ENCODE peak calls at places on chromosomes 7 and 10, in ten cellular contexts. T, D, R, M, I, H, V, P, U and W are unnamed samples. For H3K9me3, the result is how much of the 10 kb centered on the place peaks cover.

GRCh38 chr7:44087914-44088838 is 5.8 kb upstream of the POLM start:
- DNase-seq in D (peak), V (peak), M (no peak), T (no peak), H (peak), P (no peak), I (peak), U (peak), R (peak), W (peak)

GRCh38 chr7:5636446-5636835 is 145.0 kb downstream of the RNF216 start:
- DNase-seq in H (no peak), T (no peak), P (no peak), R (no peak), D (peak), V (no peak), U (no peak), M (no peak), I (peak), W (no peak)

GRCh38 chr7:8260871-8261707 is 878 bp downstream of the ICA1 start:
- DNase-seq in U (peak), V (peak), H (peak), I (peak), P (no peak), R (peak), D (peak), T (peak), M (no peak), W (no peak)

GRCh38 chr7:139876622-139877283 is 47.7 kb downstream of the TBXAS1 start:
- DNase-seq in U (peak), M (no peak), T (no peak), D (no peak), H (no peak), V (no peak), R (no peak), I (peak), P (no peak), W (no peak)

GRCh38 chr10:28492093-28492492 is 40.8 kb upstream of the WAC start:
- DNase-seq in T (no peak), R (no peak), I (no peak), M (no peak), H (no peak), U (no peak), V (no peak), P (no peak), D (no peak), W (no peak)

GRCh38 chr7:120170849-120171248 is 102.1 kb upstream of the KCND2 start:
- DNase-seq in U (peak), P (no peak), V (no peak), R (no peak), H (no peak), M (no peak), T (no peak), I (peak), D (no peak), W (no peak)

GRCh38 chr10:50310560-50311174 is 59.4 kb upstream of the ASAH2 start:
- DNase-seq in V (no peak), T (no peak), M (no peak), U (no peak), P (peak), I (no peak), D (peak), R (no peak), H (no peak), W (no peak)

GRCh38 chr10:24553051-24553612 is 170.6 kb downstream of the ARHGAP21 start:
- DNase-seq in D (no peak), V (no peak), I (no peak), U (no peak), T (no peak), H (no peak), M (no peak), R (no peak), P (no peak), W (no peak)

GRCh38 chr7:50626971-50627370 is 61.8 kb upstream of the DDC start:
- DNase-seq in M (no peak), R (no peak), U (no peak), T (no peak), I (no peak), P (no peak), H (no peak), D (no peak), V (no peak), W (no peak)

GRCh38 chr7:157337316-157338149 is 729 bp downstream of the DNAJB6 start:
- DNase-seq in D (peak), T (peak), H (peak), M (peak), I (peak), R (peak), V (peak), U (peak), P (no peak), W (no peak)

GRCh38 chr7:7112868-7113267 is 69.5 kb upstream of the C1GALT1 start:
- DNase-seq in D (no peak), H (no peak), T (no peak), U (no peak), R (no peak), M (no peak), V (no peak), P (no peak), I (no peak), W (no peak)

GRCh38 chr7:26681819-26682418 is 182.5 kb downstream of the SKAP2 start:
- DNase-seq in R (no peak), D (peak), M (no peak), H (no peak), P (no peak), T (no peak), U (peak), V (no peak), I (peak), W (no peak)

GRCh38 chr10:7667262-7668141 is 736 bp upstream of the ITIH5 start:
- DNase-seq in D (no peak), P (no peak), U (no peak), T (no peak), V (peak), I (no peak), H (peak), R (peak), M (no peak), W (no peak)

GRCh38 chr7:73367006-73367405 is 39.0 kb downstream of the FKBP6 start:
- DNase-seq in H (no peak), R (no peak), I (no peak), M (no peak), V (no peak), D (no peak), T (no peak), U (no peak), P (no peak), W (no peak)

GRCh38 chr7:43480581-43480980 is 102.3 kb upstream of the STK17A start:
- DNase-seq in T (no peak), D (peak), I (no peak), R (no peak), P (no peak), M (no peak), V (no peak), H (no peak), U (no peak), W (no peak)

GRCh38 chr7:138755331-138755747 is 42.5 kb upstream of the TMEM213 start:
- DNase-seq in M (no peak), D (peak), P (no peak), I (no peak), T (no peak), H (no peak), R (no peak), V (no peak), U (no peak), W (no peak)

GRCh38 chr10:63409465-63410027 is 56.2 kb downstream of the JMJD1C start:
- DNase-seq in I (peak), D (peak), H (no peak), V (no peak), R (no peak), M (no peak), T (no peak), P (no peak), U (peak), W (no peak)

GRCh38 chr10:120477723-120478270 is 20.8 kb downstream of the PLPP4 start:
- DNase-seq in V (no peak), T (no peak), I (peak), D (no peak), P (no peak), H (no peak), U (no peak), M (no peak), R (no peak), W (no peak)

GRCh38 chr10:107733731-107734130 is 569.2 kb upstream of the SORCS1 start:
- DNase-seq in R (no peak), I (peak), T (no peak), D (no peak), P (no peak), V (no peak), M (no peak), U (no peak), H (no peak), W (no peak)

GRCh38 chr7:94295805-94296204 is 98.9 kb upstream of the COL1A2 start:
- DNase-seq in U (peak), D (peak), P (no peak), R (no peak), T (no peak), H (no peak), I (peak), V (no peak), M (no peak), W (no peak)

GRCh38 chr10:46326066-46326465 is 39.3 kb downstream of the ANTXRL start:
- DNase-seq in R (no peak), D (no peak), V (no peak), P (no peak), I (peak), H (no peak), T (no peak), M (no peak), U (no peak), W (no peak)

GRCh38 chr10:83617692-83618325 is 521.5 kb upstream of the GHITM start:
- DNase-seq in D (no peak), P (no peak), U (no peak), T (no peak), M (no peak), I (no peak), R (no peak), V (no peak), H (no peak), W (no peak)

GRCh38 chr7:57646219-57646900 is 196.4 kb downstream of the ZNF716 start:
- DNase-seq in H (no peak), V (no peak), I (no peak), R (no peak), U (no peak), M (no peak), D (no peak), P (no peak), T (no peak), W (no peak)
- H3K9me3 ChIP-seq in H (under half), V (under half), I (under half), R (under half), U (under half), M (under half), D (under half), P (under half), T (under half), W (under half)

DNA sequence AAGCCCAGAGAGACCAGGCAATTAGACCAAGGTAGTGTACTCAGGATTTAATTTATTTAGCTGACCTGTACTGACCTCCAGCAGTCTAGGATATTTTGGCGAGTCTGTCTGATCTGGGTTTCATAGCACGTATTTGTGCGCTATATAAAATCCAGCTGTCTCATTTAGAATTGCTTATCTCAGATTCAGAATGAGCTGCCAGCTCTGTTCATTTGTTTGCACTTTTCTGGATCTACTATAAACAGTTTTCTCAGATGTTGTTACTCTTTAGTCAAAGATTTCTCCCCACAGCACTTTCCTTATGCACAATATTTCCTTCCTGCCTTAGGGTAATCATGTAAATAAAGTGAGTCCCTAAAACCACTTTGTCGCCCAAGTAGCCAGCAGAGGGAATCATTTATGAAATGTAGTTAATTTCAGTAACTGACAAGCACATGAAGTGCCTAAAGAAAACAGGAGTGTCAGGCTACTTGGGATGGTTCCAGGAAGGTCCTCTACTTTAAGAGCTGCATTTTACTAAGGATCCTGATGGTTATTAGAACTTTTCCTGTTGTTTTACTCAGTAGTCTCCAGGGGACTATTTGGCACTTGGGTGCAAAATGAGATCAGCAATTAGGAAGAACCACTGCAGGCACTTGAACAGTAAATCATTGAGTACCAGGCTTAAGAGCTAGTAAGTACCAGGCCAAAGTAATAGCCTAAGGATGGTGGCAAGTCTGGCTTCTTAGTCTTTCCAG is 226.4 kb downstream of the TWIST1 start:
- DNase-seq in U (peak), I (no peak), R (no peak), M (no peak), H (no peak), D (peak), T (no peak), V (no peak), P (no peak), W (no peak)
- H3K9me3 ChIP-seq in U (under half), I (under half), R (under half), M (under half), H (under half), D (under half), T (under half), V (under half), P (under half), W (under half)

DNA sequence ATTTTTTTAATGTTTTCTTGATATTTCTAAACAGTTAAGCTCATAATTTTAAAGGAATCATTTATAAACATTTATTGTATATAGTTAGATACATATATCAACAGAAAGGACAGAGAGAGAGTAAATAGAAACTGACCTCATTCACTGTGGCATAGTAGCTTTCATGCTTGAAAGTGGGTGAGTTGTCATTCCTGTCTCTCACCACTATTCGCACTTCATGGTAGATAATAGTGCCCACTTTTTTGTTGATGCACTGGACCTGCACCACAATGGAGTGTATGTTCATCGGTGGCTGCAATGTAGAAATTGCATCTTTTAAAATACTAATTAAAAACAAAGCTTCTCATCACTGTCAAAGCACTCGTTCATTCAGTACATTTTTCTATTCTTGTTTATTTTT is 432.0 kb downstream of the PCDH15 start:
- DNase-seq in R (no peak), V (no peak), T (no peak), U (no peak), I (no peak), D (no peak), H (no peak), M (no peak), P (no peak), W (no peak)
- H3K9me3 ChIP-seq in R (under half), V (under half), T (under half), U (under half), I (under half), D (under half), H (under half), M (under half), P (under half), W (under half)

GRCh38 chr10:20508921-20509320 is 388.2 kb downstream of the NEBL start:
- DNase-seq in U (peak), D (no peak), I (no peak), R (no peak), P (no peak), T (no peak), M (no peak), V (no peak), H (no peak), W (no peak)
- H3K9me3 ChIP-seq in U (under half), D (under half), I (under half), R (under half), P (under half), T (under half), M (under half), V (under half), H (under half), W (under half)